ENCODE peak calls at places on chromosomes 4 and X, in ten cellular contexts. P is activated T-helper 1 cell treated with anti-CD3 and anti-CD28 coated beads, Interleukin-2, amount 50 U/mL, for 16 hours; A is GOT3; Y is LHCN-M2; M is caudate nucleus; X is progenitor cell of endocrine pancreas; D is ELF-1; L is NCI-H2171 treated with DMSO at 0.1 percent for 48 hours; J is H9; G is GM03348. W is an unnamed sample.

GRCh38 chr4:175273995-175274753 is 356.0 kb downstream of the ADAM29 start:
- DNase-seq in P (no peak), A (no peak), Y (peak), M (no peak), X (no peak), D (no peak), L (no peak), J (no peak), G (peak), W (no peak)

GRCh38 chr4:119151161-119151560 is 15.5 kb downstream of the MYOZ2 start:
- DNase-seq in P (no peak), A (no peak), Y (no peak), M (no peak), X (no peak), D (no peak), L (no peak), J (no peak), G (no peak), W (no peak)

GRCh38 chrX:71650333-71650969 is 16.9 kb upstream of the LOC101059915 start:
- DNase-seq in P (no peak), A (no peak), Y (no peak), M (no peak), X (no peak), D (no peak), L (no peak), J (no peak), G (no peak), W (no peak)

GRCh38 chrX:15566244-15566643 is 34.5 kb downstream of the ACE2 start:
- DNase-seq in P (no peak), A (no peak), Y (no peak), M (no peak), X (no peak), D (no peak), L (no peak), J (no peak), G (no peak), W (no peak)

GRCh38 chr4:1318046-1318375 is 28.3 kb downstream of the MAEA start:
- DNase-seq in P (no peak), A (no peak), Y (no peak), M (no peak), X (no peak), D (no peak), L (no peak), J (no peak), G (no peak), W (no peak)

GRCh38 chr4:156825074-156825473 is 146.5 kb downstream of the PDGFC start:
- DNase-seq in P (no peak), A (no peak), Y (no peak), M (no peak), X (no peak), D (no peak), L (no peak), J (no peak), G (no peak), W (no peak)

GRCh38 chrX:133921764-133922389 is 63.5 kb downstream of the GPC3 start:
- DNase-seq in P (no peak), A (no peak), Y (no peak), M (no peak), X (peak), D (peak), L (peak), J (peak), G (peak), W (no peak)

GRCh38 chrX:149513713-149514427 is 8.8 kb upstream of the IDS start:
- DNase-seq in P (no peak), A (no peak), Y (peak), M (no peak), X (no peak), D (no peak), L (no peak), J (no peak), G (no peak), W (no peak)

GRCh38 chr4:80446664-80447063 is 111.1 kb downstream of the CFAP299 start:
- DNase-seq in P (no peak), A (no peak), Y (peak), M (no peak), X (no peak), D (no peak), L (no peak), J (no peak), G (peak), W (no peak)

GRCh38 chr4:34258176-34258575 is 1986.1 kb downstream of the ARAP2 start:
- DNase-seq in P (no peak), A (no peak), Y (peak), M (no peak), X (no peak), D (no peak), L (no peak), J (no peak), G (no peak), W (no peak)

GRCh38 chr4:139555705-139556070 is 331 bp downstream of the SETD7 start:
- DNase-seq in P (no peak), A (no peak), Y (no peak), M (peak), X (peak), D (no peak), L (no peak), J (no peak), G (peak), W (no peak)

GRCh38 chrX:132435222-132435621 is 53.6 kb downstream of the MBNL3 start:
- DNase-seq in P (no peak), A (no peak), Y (peak), M (no peak), X (no peak), D (no peak), L (no peak), J (no peak), G (no peak), W (no peak)

GRCh38 chr4:41438564-41438963 is 99.4 kb upstream of the LIMCH1 start:
- DNase-seq in P (no peak), A (no peak), Y (no peak), M (no peak), X (no peak), D (no peak), L (no peak), J (no peak), G (peak), W (no peak)

GRCh38 chrX:54359408-54359807 is 1.6 kb upstream of the WNK3 start:
- DNase-seq in P (no peak), A (no peak), Y (no peak), M (no peak), X (no peak), D (no peak), L (no peak), J (no peak), G (no peak), W (no peak)

GRCh38 chr4:132276185-132276584 is 872.9 kb upstream of the PCDH10 start:
- DNase-seq in P (no peak), A (no peak), Y (no peak), M (no peak), X (no peak), D (no peak), L (no peak), J (no peak), G (no peak), W (no peak)

GRCh38 chr4:105461221-105462041 is 12.4 kb downstream of the PPA2 start:
- DNase-seq in P (no peak), A (no peak), Y (no peak), M (no peak), X (no peak), D (peak), L (no peak), J (no peak), G (no peak), W (no peak)

GRCh38 chrX:121755541-121755940 is 708.1 kb downstream of the GLUD2 start:
- DNase-seq in P (no peak), A (no peak), Y (no peak), M (no peak), X (no peak), D (peak), L (no peak), J (no peak), G (no peak), W (no peak)

GRCh38 chrX:9091253-9091652 is 57.3 kb upstream of the FAM9B start:
- DNase-seq in P (no peak), A (no peak), Y (no peak), M (no peak), X (no peak), D (no peak), L (no peak), J (no peak), G (no peak), W (no peak)

GRCh38 chr4:105050896-105051295 is 95.8 kb upstream of the TET2 start:
- DNase-seq in P (no peak), A (no peak), Y (peak), M (no peak), X (no peak), D (no peak), L (no peak), J (no peak), G (no peak), W (no peak)

GRCh38 chr4:7285244-7286122 is 93.1 kb downstream of the SORCS2 start:
- DNase-seq in P (no peak), A (no peak), Y (no peak), M (no peak), X (no peak), D (no peak), L (peak), J (no peak), G (no peak), W (no peak)

GRCh38 chr4:142961866-142962265 is 115.8 kb upstream of the INPP4B start:
- DNase-seq in P (no peak), A (no peak), Y (peak), M (no peak), X (no peak), D (no peak), L (no peak), J (no peak), G (no peak), W (no peak)

GRCh38 chr4:140150886-140151699 is 2.9 kb downstream of the MAML3 start:
- DNase-seq in P (peak), A (peak), Y (peak), M (peak), X (peak), D (peak), L (peak), J (peak), G (peak), W (peak)

GRCh38 chr4:157195374-157195773 is 25.2 kb upstream of the GRIA2 start:
- DNase-seq in P (no peak), A (no peak), Y (no peak), M (no peak), X (no peak), D (no peak), L (no peak), J (no peak), G (no peak), W (no peak)

GRCh38 chrX:31629195-31629594 is 557.4 kb upstream of the FTHL17 start:
- DNase-seq in P (no peak), A (no peak), Y (no peak), M (no peak), X (no peak), D (no peak), L (no peak), J (no peak), G (no peak), W (no peak)

GRCh38 chr4:108405586-108405985 is 214.8 kb upstream of the RPL34 start:
- DNase-seq in P (no peak), A (no peak), Y (no peak), M (no peak), X (no peak), D (peak), L (no peak), J (no peak), G (no peak), W (no peak)